ENCODE peak calls at places on chromosomes 16 and 17, in eight cellular contexts. One of them, this sample, is unnamed.

GRCh38 chr17:3693829-3694231 is 2.1 kb downstream of the P2RX5 start:
- DNase-seq in WTC11: no peak
- DNase-seq in psoas muscle: no peak
- DNase-seq in pancreas: no peak
- DNase-seq in prostate gland: no peak
- DNase-seq in AG04449: no peak
- DNase-seq in fibroblast of pulmonary artery: no peak
- DNase-seq in coronary artery: no peak
- DNase-seq in this sample: peak; percentile 65

GRCh38 chr17:69761767-69762321 is 313.2 kb upstream of the KCNJ16 start:
- DNase-seq in WTC11: no peak
- DNase-seq in psoas muscle: no peak
- DNase-seq in pancreas: no peak
- DNase-seq in prostate gland: no peak
- DNase-seq in AG04449: peak; percentile 82
- DNase-seq in fibroblast of pulmonary artery: peak; percentile 88
- DNase-seq in coronary artery: no peak
- DNase-seq in this sample: no peak

GRCh38 chr16:30368122-30368791 is 2.0 kb downstream of the TBC1D10B start:
- DNase-seq in WTC11: no peak
- DNase-seq in psoas muscle: no peak
- DNase-seq in pancreas: no peak
- DNase-seq in prostate gland: no peak
- DNase-seq in AG04449: no peak
- DNase-seq in fibroblast of pulmonary artery: peak; percentile 61
- DNase-seq in coronary artery: no peak
- DNase-seq in this sample: no peak

GRCh38 chr17:9693755-9694154 is 48.4 kb downstream of the USP43 start:
- DNase-seq in WTC11: no peak
- DNase-seq in psoas muscle: no peak
- DNase-seq in pancreas: no peak
- DNase-seq in prostate gland: no peak
- DNase-seq in AG04449: no peak
- DNase-seq in fibroblast of pulmonary artery: no peak
- DNase-seq in coronary artery: no peak
- DNase-seq in this sample: no peak

GRCh38 chr17:58307468-58308172 is 21.0 kb downstream of the TSPOAP1 start:
- DNase-seq in WTC11: no peak
- DNase-seq in psoas muscle: no peak
- DNase-seq in pancreas: no peak
- DNase-seq in prostate gland: no peak
- DNase-seq in AG04449: no peak
- DNase-seq in fibroblast of pulmonary artery: no peak
- DNase-seq in coronary artery: no peak
- DNase-seq in this sample: no peak

GRCh38 chr16:71626018-71626857 is at the start of gene MARVELD3:
- DNase-seq in WTC11: peak; percentile 97
- DNase-seq in psoas muscle: no peak
- DNase-seq in pancreas: peak; percentile 100
- DNase-seq in prostate gland: peak; percentile 94
- DNase-seq in AG04449: no peak
- DNase-seq in fibroblast of pulmonary artery: no peak
- DNase-seq in coronary artery: no peak
- DNase-seq in this sample: peak; percentile 21

GRCh38 chr16:72680732-72681131 is 367.2 kb downstream of the ZFHX3 start:
- DNase-seq in WTC11: no peak
- DNase-seq in psoas muscle: no peak
- DNase-seq in pancreas: no peak
- DNase-seq in prostate gland: no peak
- DNase-seq in AG04449: no peak
- DNase-seq in fibroblast of pulmonary artery: no peak
- DNase-seq in coronary artery: no peak
- DNase-seq in this sample: no peak

GRCh38 chr17:63999680-64000531 is 1.8 kb downstream of the PRR29 start:
- DNase-seq in WTC11: no peak
- DNase-seq in psoas muscle: no peak
- DNase-seq in pancreas: peak; percentile 35
- DNase-seq in prostate gland: no peak
- DNase-seq in AG04449: no peak
- DNase-seq in fibroblast of pulmonary artery: no peak
- DNase-seq in coronary artery: peak; percentile 40
- DNase-seq in this sample: peak; percentile 12

GRCh38 chr17:83010323-83011200 is 68.8 kb upstream of the METRNL start:
- DNase-seq in WTC11: no peak
- DNase-seq in psoas muscle: no peak
- DNase-seq in pancreas: no peak
- DNase-seq in prostate gland: no peak
- DNase-seq in AG04449: no peak
- DNase-seq in fibroblast of pulmonary artery: no peak
- DNase-seq in coronary artery: no peak
- DNase-seq in this sample: no peak

GRCh38 chr17:65627892-65628622 is 66.6 kb upstream of the AXIN2 start:
- DNase-seq in WTC11: no peak
- DNase-seq in psoas muscle: no peak
- DNase-seq in pancreas: peak; percentile 63
- DNase-seq in prostate gland: peak; percentile 85
- DNase-seq in AG04449: no peak
- DNase-seq in fibroblast of pulmonary artery: peak; percentile 26
- DNase-seq in coronary artery: no peak
- DNase-seq in this sample: no peak

GRCh38 chr17:79619636-79620206 is 8.9 kb upstream of the RBFOX3 start:
- DNase-seq in WTC11: peak; percentile 10
- DNase-seq in psoas muscle: peak; percentile 28
- DNase-seq in pancreas: peak; percentile 11
- DNase-seq in prostate gland: no peak
- DNase-seq in AG04449: no peak
- DNase-seq in fibroblast of pulmonary artery: no peak
- DNase-seq in coronary artery: peak; percentile 45
- DNase-seq in this sample: no peak

GRCh38 chr17:17971431-17972125 is 622 bp downstream of the TOM1L2 start:
- DNase-seq in WTC11: no peak
- DNase-seq in psoas muscle: peak; percentile 83
- DNase-seq in pancreas: peak; percentile 49
- DNase-seq in prostate gland: peak; percentile 21
- DNase-seq in AG04449: no peak
- DNase-seq in fibroblast of pulmonary artery: no peak
- DNase-seq in coronary artery: no peak
- DNase-seq in this sample: no peak

GRCh38 chr17:35930211-35931065 is at the start of gene RDM1:
- DNase-seq in WTC11: peak; percentile 94
- DNase-seq in psoas muscle: peak; percentile 60
- DNase-seq in pancreas: peak; percentile 75
- DNase-seq in prostate gland: peak; percentile 7
- DNase-seq in AG04449: no peak
- DNase-seq in fibroblast of pulmonary artery: peak; percentile 52
- DNase-seq in coronary artery: no peak
- DNase-seq in this sample: peak; percentile 70

GRCh38 chr17:78822552-78822951 is 18.1 kb downstream of the USP36 start:
- DNase-seq in WTC11: no peak
- DNase-seq in psoas muscle: peak; percentile 51
- DNase-seq in pancreas: no peak
- DNase-seq in prostate gland: no peak
- DNase-seq in AG04449: peak; percentile 94
- DNase-seq in fibroblast of pulmonary artery: peak; percentile 87
- DNase-seq in coronary artery: peak; percentile 54
- DNase-seq in this sample: no peak

GRCh38 chr17:29051194-29051593 is 8.3 kb downstream of the PIPOX start:
- DNase-seq in WTC11: no peak
- DNase-seq in psoas muscle: no peak
- DNase-seq in pancreas: no peak
- DNase-seq in prostate gland: no peak
- DNase-seq in AG04449: no peak
- DNase-seq in fibroblast of pulmonary artery: no peak
- DNase-seq in coronary artery: no peak
- DNase-seq in this sample: no peak

GRCh38 chr17:31136319-31136718 is 41.5 kb downstream of the NF1 start:
- DNase-seq in WTC11: no peak
- DNase-seq in psoas muscle: no peak
- DNase-seq in pancreas: no peak
- DNase-seq in prostate gland: no peak
- DNase-seq in AG04449: no peak
- DNase-seq in fibroblast of pulmonary artery: no peak
- DNase-seq in coronary artery: no peak
- DNase-seq in this sample: no peak

GRCh38 chr16:89442990-89443726 is 47.2 kb downstream of the ANKRD11 start:
- DNase-seq in WTC11: no peak
- DNase-seq in psoas muscle: peak; percentile 76
- DNase-seq in pancreas: no peak
- DNase-seq in prostate gland: peak; percentile 77
- DNase-seq in AG04449: peak; percentile 42
- DNase-seq in fibroblast of pulmonary artery: peak; percentile 63
- DNase-seq in coronary artery: no peak
- DNase-seq in this sample: no peak

GRCh38 chr17:3857261-3858105 is 11.4 kb upstream of the NCBP3 start:
- DNase-seq in WTC11: no peak
- DNase-seq in psoas muscle: no peak
- DNase-seq in pancreas: peak; percentile 63
- DNase-seq in prostate gland: no peak
- DNase-seq in AG04449: no peak
- DNase-seq in fibroblast of pulmonary artery: no peak
- DNase-seq in coronary artery: no peak
- DNase-seq in this sample: no peak

GRCh38 chr16:11273721-11274324 is 394 bp upstream of the PRM3 start:
- DNase-seq in WTC11: no peak
- DNase-seq in psoas muscle: no peak
- DNase-seq in pancreas: no peak
- DNase-seq in prostate gland: no peak
- DNase-seq in AG04449: no peak
- DNase-seq in fibroblast of pulmonary artery: no peak
- DNase-seq in coronary artery: no peak
- DNase-seq in this sample: no peak

GRCh38 chr17:30236807-30237206 is 1.3 kb upstream of the SLC6A4 start:
- DNase-seq in WTC11: peak; percentile 75
- DNase-seq in psoas muscle: peak; percentile 73
- DNase-seq in pancreas: peak; percentile 85
- DNase-seq in prostate gland: peak; percentile 29
- DNase-seq in AG04449: no peak
- DNase-seq in fibroblast of pulmonary artery: peak; percentile 40
- DNase-seq in coronary artery: peak; percentile 81
- DNase-seq in this sample: no peak

GRCh38 chr17:80104956-80105375 is 3.6 kb downstream of the GAA start:
- DNase-seq in WTC11: no peak
- DNase-seq in psoas muscle: peak; percentile 47
- DNase-seq in pancreas: peak; percentile 53
- DNase-seq in prostate gland: no peak
- DNase-seq in AG04449: no peak
- DNase-seq in fibroblast of pulmonary artery: no peak
- DNase-seq in coronary artery: no peak
- DNase-seq in this sample: no peak

GRCh38 chr17:40242774-40243173 is 23.7 kb downstream of the WIPF2 start:
- DNase-seq in WTC11: no peak
- DNase-seq in psoas muscle: no peak
- DNase-seq in pancreas: no peak
- DNase-seq in prostate gland: no peak
- DNase-seq in AG04449: no peak
- DNase-seq in fibroblast of pulmonary artery: no peak
- DNase-seq in coronary artery: no peak
- DNase-seq in this sample: no peak

GRCh38 chr17:17021194-17021863 is 20.9 kb upstream of the MPRIP start:
- DNase-seq in WTC11: no peak
- DNase-seq in psoas muscle: peak; percentile 55
- DNase-seq in pancreas: peak; percentile 74
- DNase-seq in prostate gland: no peak
- DNase-seq in AG04449: no peak
- DNase-seq in fibroblast of pulmonary artery: peak; percentile 47
- DNase-seq in coronary artery: no peak
- DNase-seq in this sample: no peak

GRCh38 chr17:56305017-56305416 is 151.7 kb downstream of the ANKFN1 start:
- DNase-seq in WTC11: no peak
- DNase-seq in psoas muscle: no peak
- DNase-seq in pancreas: no peak
- DNase-seq in prostate gland: no peak
- DNase-seq in AG04449: no peak
- DNase-seq in fibroblast of pulmonary artery: no peak
- DNase-seq in coronary artery: no peak
- DNase-seq in this sample: no peak
- TF ChIP-seq CTCF in WTC11: no peak
- TF ChIP-seq CTCF in psoas muscle: no peak
- TF ChIP-seq CTCF in pancreas: no peak
- TF ChIP-seq CTCF in prostate gland: no peak
- TF ChIP-seq CTCF in AG04449: no peak
- TF ChIP-seq CTCF in fibroblast of pulmonary artery: no peak
- TF ChIP-seq CTCF in coronary artery: no peak
- TF ChIP-seq CTCF in this sample: no peak

DNA sequence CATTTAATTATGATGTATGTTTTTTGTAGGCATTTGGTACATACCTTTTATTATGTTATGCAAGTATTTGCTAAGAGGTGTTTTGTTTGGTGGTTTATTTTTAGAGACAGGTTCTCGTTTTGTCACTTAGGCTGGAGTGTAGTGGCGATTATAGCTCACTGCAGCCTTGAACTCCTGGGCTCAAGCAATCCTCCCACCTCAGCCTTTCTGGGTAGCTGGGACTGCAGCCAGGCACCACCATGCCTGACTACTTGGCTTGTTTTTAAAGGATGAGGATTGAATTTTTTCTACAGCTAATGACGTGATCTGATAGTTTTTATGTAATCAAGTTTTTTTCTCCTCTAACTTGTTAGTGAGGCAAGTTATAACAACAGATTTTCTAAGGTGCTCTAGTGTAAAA is 199.6 kb downstream of the SPECC1 start:
- DNase-seq in WTC11: no peak
- DNase-seq in psoas muscle: no peak
- DNase-seq in pancreas: no peak
- DNase-seq in prostate gland: no peak
- DNase-seq in AG04449: no peak
- DNase-seq in fibroblast of pulmonary artery: no peak
- DNase-seq in coronary artery: no peak
- DNase-seq in this sample: no peak
- TF ChIP-seq CTCF in WTC11: no peak
- TF ChIP-seq CTCF in psoas muscle: no peak
- TF ChIP-seq CTCF in pancreas: no peak
- TF ChIP-seq CTCF in prostate gland: no peak
- TF ChIP-seq CTCF in AG04449: no peak
- TF ChIP-seq CTCF in fibroblast of pulmonary artery: no peak
- TF ChIP-seq CTCF in coronary artery: no peak
- TF ChIP-seq CTCF in this sample: no peak

GRCh38 chr16:50245417-50246298 is 20.7 kb upstream of the ADCY7 start:
- DNase-seq in WTC11: no peak
- DNase-seq in psoas muscle: no peak
- DNase-seq in pancreas: peak; percentile 85
- DNase-seq in prostate gland: no peak
- DNase-seq in AG04449: no peak
- DNase-seq in fibroblast of pulmonary artery: peak; percentile 42
- DNase-seq in coronary artery: no peak
- DNase-seq in this sample: peak; percentile 65
- TF ChIP-seq CTCF in WTC11: no peak
- TF ChIP-seq CTCF in psoas muscle: peak; percentile 40
- TF ChIP-seq CTCF in pancreas: no peak
- TF ChIP-seq CTCF in prostate gland: no peak
- TF ChIP-seq CTCF in AG04449: peak; percentile 38
- TF ChIP-seq CTCF in fibroblast of pulmonary artery: no peak
- TF ChIP-seq CTCF in coronary artery: no peak
- TF ChIP-seq CTCF in this sample: no peak

DNA sequence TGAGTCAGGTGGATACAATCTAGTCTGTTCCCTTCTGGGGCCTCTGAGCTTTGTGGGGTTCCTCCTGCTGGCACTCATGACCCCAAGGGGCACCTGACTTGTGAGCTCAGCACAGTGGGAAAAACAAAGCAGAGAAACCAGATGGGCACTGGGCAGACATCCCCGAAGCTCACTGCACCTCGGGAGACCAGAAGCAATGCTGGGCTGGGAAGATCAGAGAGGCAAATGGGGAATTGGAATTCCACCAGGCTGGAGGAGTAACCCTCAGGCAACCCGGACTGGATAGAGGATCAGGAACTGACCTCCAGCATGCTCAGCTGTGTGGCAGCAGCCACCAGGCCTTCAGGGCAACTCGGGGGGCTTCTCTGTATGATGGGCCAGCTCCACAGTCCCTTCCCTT is 50.3 kb downstream of the ABCC12 start:
- DNase-seq in WTC11: no peak
- DNase-seq in psoas muscle: no peak
- DNase-seq in pancreas: no peak
- DNase-seq in prostate gland: no peak
- DNase-seq in AG04449: no peak
- DNase-seq in fibroblast of pulmonary artery: no peak
- DNase-seq in coronary artery: no peak
- DNase-seq in this sample: no peak
- TF ChIP-seq CTCF in WTC11: no peak
- TF ChIP-seq CTCF in psoas muscle: no peak
- TF ChIP-seq CTCF in pancreas: no peak
- TF ChIP-seq CTCF in prostate gland: no peak
- TF ChIP-seq CTCF in AG04449: no peak
- TF ChIP-seq CTCF in fibroblast of pulmonary artery: no peak
- TF ChIP-seq CTCF in coronary artery: no peak
- TF ChIP-seq CTCF in this sample: no peak

This sample was measured in activated B cell treated with CpG ODN at 0.5 μM for 24 hours.